ENCODE peak calls at places on chromosomes 5 and 9, in ten cellular contexts. S is spleen; G is tibial artery; P is transverse colon; N is left ventricle myocardium inferior; U is endothelial cell of umbilical vein; C is HCT116; L is GM23338; R is cardiac muscle cell; H is CD8-positive, alpha-beta memory T cell. M is an unnamed sample. For H3K36me3, the result is how much of the 10 kb centered on the place peaks cover.

GRCh38 chr5:100772548-100772947 is 130.5 kb downstream of the ST8SIA4 start:
- DNase-seq in S (no peak), G (no peak), P (no peak), N (no peak), U (no peak), C (no peak), L (peak), R (no peak), H (no peak), M (no peak)

GRCh38 chr5:33401482-33402390 is 39.0 kb upstream of the TARS1 start:
- DNase-seq in S (no peak), G (no peak), P (no peak), N (no peak), U (peak), C (peak), L (no peak), R (peak), H (no peak), M (no peak)

GRCh38 chr9:127780126-127780885 is 1.8 kb upstream of the SH2D3C start:
- DNase-seq in S (peak), G (no peak), P (no peak), N (no peak), U (no peak), C (no peak), L (no peak), R (no peak), H (no peak), M (no peak)

GRCh38 chr9:91900057-91900816 is 49.8 kb downstream of the ROR2 start:
- DNase-seq in S (peak), G (no peak), P (no peak), N (peak), U (no peak), C (no peak), L (peak), R (peak), H (no peak), M (no peak)

GRCh38 chr9:121744687-121745395 is 93.4 kb downstream of the DAB2IP start:
- DNase-seq in S (no peak), G (no peak), P (no peak), N (no peak), U (no peak), C (no peak), L (peak), R (no peak), H (no peak), M (no peak)

GRCh38 chr5:87769137-87769536 is 356.4 kb upstream of the CCNH start:
- DNase-seq in S (no peak), G (no peak), P (no peak), N (no peak), U (no peak), C (no peak), L (no peak), R (no peak), H (no peak), M (no peak)

GRCh38 chr9:77864096-77864889 is 167.3 kb downstream of the GNAQ start:
- DNase-seq in S (no peak), G (no peak), P (no peak), N (no peak), U (no peak), C (no peak), L (no peak), R (peak), H (no peak), M (no peak)

GRCh38 chr9:136787690-136788400 is 3.3 kb upstream of the TMEM141 start:
- DNase-seq in S (peak), G (no peak), P (peak), N (peak), U (peak), C (no peak), L (peak), R (peak), H (peak), M (peak)

GRCh38 chr5:77990020-77990419 is 213.9 kb upstream of the TBCA start:
- DNase-seq in S (no peak), G (no peak), P (no peak), N (no peak), U (no peak), C (no peak), L (peak), R (no peak), H (no peak), M (no peak)

GRCh38 chr5:136021016-136021405 is 7.8 kb upstream of the TGFBI start:
- DNase-seq in S (no peak), G (no peak), P (no peak), N (no peak), U (no peak), C (no peak), L (no peak), R (peak), H (no peak), M (no peak)

GRCh38 chr9:89079421-89079820 is 88.2 kb downstream of the S1PR3 start:
- DNase-seq in S (no peak), G (no peak), P (no peak), N (no peak), U (no peak), C (no peak), L (no peak), R (peak), H (no peak), M (no peak)

GRCh38 chr9:98775831-98776441 is 20.4 kb downstream of the ANKS6 start:
- DNase-seq in S (no peak), G (peak), P (no peak), N (no peak), U (peak), C (peak), L (peak), R (peak), H (no peak), M (no peak)

GRCh38 chr9:101054657-101055056 is 26.1 kb downstream of the PLPPR1 start:
- DNase-seq in S (no peak), G (no peak), P (no peak), N (no peak), U (no peak), C (no peak), L (peak), R (no peak), H (no peak), M (no peak)

GRCh38 chr5:10288600-10289213 is 19.0 kb downstream of the CMBL start:
- DNase-seq in S (peak), G (no peak), P (peak), N (peak), U (no peak), C (no peak), L (no peak), R (no peak), H (peak), M (peak)

GRCh38 chr9:61673664-61674381 is 484.0 kb downstream of the SPATA31A7 start:
- DNase-seq in S (peak), G (peak), P (no peak), N (no peak), U (no peak), C (no peak), L (no peak), R (no peak), H (no peak), M (no peak)

GRCh38 chr5:72956324-72957140 is 691 bp downstream of the FCHO2 start:
- DNase-seq in S (peak), G (peak), P (peak), N (peak), U (peak), C (no peak), L (peak), R (peak), H (peak), M (peak)

GRCh38 chr5:176387384-176387925 is 943 bp downstream of the NOP16 start:
- DNase-seq in S (peak), G (no peak), P (no peak), N (no peak), U (peak), C (no peak), L (no peak), R (no peak), H (no peak), M (no peak)

GRCh38 chr5:127176769-127177168 is 103.5 kb upstream of the C5orf63 start:
- DNase-seq in S (no peak), G (no peak), P (no peak), N (no peak), U (no peak), C (no peak), L (no peak), R (peak), H (no peak), M (no peak)

GRCh38 chr9:37538099-37538498 is 38.1 kb downstream of the FBXO10 start:
- DNase-seq in S (no peak), G (no peak), P (no peak), N (no peak), U (no peak), C (no peak), L (no peak), R (no peak), H (no peak), M (no peak)

GRCh38 chr5:1409386-1410110 is 35.7 kb downstream of the SLC6A3 start:
- DNase-seq in S (peak), G (no peak), P (no peak), N (peak), U (peak), C (no peak), L (peak), R (peak), H (no peak), M (peak)

DNA sequence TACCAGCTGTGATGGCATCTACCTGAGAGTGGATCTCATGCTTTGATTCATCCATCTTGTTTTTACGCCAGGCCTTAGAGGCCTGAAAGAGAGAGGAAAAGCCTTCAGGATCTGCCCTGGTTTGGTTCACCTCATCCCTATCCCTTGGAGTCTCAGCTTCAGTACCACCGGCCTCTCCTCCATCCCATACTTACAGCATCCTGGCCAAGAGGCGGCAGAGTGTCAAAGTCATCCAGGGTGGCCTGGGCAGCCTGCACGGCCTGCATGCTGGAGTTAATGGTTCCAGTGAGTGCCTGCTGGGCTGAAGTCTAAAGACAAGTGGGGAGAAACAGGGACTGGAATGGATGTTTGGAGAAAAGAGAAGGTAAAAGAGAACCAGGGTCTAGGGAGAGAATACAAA is 12.4 kb downstream of the TLN1 start:
- DNase-seq in S (no peak), G (no peak), P (no peak), N (no peak), U (no peak), C (no peak), L (no peak), R (no peak), H (no peak), M (no peak)
- H3K36me3 ChIP-seq in S (half or more), G (half or more), P (half or more), N (half or more), U (half or more), C (half or more), L (half or more), R (half or more), H (half or more), M (half or more)

DNA sequence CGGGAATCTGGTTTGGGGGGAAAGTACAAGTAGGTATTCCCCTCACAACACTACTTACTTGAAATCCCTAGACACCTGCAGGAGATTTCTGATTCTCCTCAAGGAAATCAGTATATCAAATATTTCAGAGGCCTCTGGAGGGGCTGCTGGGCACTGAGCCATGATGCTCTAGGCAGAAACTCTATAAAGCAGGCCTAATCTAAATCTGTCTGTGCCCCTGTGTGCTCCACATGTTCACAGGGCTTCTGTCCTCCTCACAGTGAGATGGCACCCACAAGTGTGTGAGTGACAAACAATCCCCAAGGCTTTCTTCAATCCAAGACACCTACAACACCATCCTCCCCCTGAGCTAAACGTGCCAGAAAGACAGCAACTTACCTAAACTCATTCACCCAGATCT is 39.0 kb downstream of the NIPSNAP3B start:
- DNase-seq in S (no peak), G (no peak), P (no peak), N (no peak), U (no peak), C (no peak), L (no peak), R (no peak), H (no peak), M (no peak)
- H3K36me3 ChIP-seq in S (half or more), G (half or more), P (half or more), N (half or more), U (under half), C (under half), L (under half), R (under half), H (under half), M (half or more)

DNA sequence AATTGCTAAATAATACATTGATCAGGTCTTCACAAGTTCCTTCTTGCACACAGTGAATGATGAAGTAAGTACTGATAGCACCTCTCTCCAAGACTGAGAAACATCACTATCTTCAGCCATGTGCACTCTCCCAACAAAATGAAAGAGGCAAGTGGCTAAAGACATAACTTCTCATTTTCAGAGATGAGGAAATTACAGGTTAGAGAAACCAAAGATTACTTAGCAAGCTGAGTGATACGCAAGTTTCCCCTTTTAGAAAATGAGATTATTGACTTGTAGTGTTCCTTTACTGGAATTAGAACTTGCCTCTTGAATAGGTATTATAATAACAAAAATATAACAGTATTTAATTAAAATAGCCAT is 21.6 kb downstream of the CEMIP2 start:
- DNase-seq in S (no peak), G (no peak), P (no peak), N (no peak), U (no peak), C (no peak), L (no peak), R (no peak), H (no peak), M (no peak)
- H3K36me3 ChIP-seq in S (under half), G (under half), P (under half), N (under half), U (under half), C (under half), L (under half), R (under half), H (under half), M (under half)

GRCh38 chr5:171397599-171397998 is 9.9 kb downstream of the NPM1 start:
- DNase-seq in S (no peak), G (no peak), P (no peak), N (no peak), U (no peak), C (no peak), L (no peak), R (no peak), H (no peak), M (no peak)

GRCh38 chr5:171405615-171406014 is 13.8 kb upstream of the FGF18 start:
- DNase-seq in S (no peak), G (no peak), P (no peak), N (no peak), U (no peak), C (no peak), L (peak), R (peak), H (no peak), M (no peak)

GRCh38 chr5:171397190-171397589 is 9.5 kb downstream of the NPM1 start:
- DNase-seq in S (no peak), G (no peak), P (no peak), N (no peak), U (no peak), C (no peak), L (no peak), R (no peak), H (no peak), M (no peak)

GRCh38 chr5:171400169-171400568 is 12.5 kb downstream of the NPM1 start:
- DNase-seq in S (no peak), G (no peak), P (no peak), N (no peak), U (no peak), C (no peak), L (no peak), R (no peak), H (no peak), M (no peak)

DNA sequence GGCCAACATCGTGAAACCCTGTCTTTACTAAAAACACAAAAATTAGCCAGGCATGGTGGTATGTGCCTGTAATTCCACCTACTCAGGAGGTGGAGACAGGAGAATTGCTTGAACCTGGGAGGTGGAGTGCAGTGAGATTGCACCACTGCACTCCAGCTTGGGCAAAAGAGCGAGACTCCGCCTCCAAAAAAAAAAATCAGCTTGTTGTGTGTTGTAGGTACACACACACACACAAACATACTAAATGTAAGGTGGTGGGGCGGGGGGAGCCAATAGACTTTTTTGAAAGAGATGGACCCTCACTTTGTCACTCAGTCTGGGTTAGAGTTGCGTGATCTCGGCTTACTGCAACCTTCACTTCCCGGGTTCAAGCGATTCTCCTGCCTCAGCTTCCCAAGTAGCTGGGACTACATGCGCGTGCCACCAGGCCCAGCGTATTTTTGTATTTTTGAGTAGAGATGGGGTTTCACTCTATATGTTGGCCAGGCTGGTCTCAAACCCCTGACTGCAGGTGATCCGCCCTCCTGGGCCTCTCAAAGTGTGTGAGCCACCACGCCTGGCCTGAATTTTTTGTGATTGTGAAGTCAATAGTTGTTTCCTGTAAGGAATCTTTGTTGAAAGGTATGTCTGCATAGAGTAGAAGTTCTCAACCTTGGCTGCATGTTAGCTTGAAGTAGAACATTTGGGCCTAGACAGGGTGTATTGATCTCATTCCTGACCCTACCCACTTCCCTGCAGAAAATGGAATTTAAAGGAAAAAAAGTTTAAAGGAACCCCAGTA is 13.7 kb downstream of the NPM1 start:
- DNase-seq in S (no peak), G (no peak), P (no peak), N (no peak), U (no peak), C (no peak), L (no peak), R (no peak), H (no peak), M (no peak)
- H3K36me3 ChIP-seq in S (half or more), G (half or more), P (half or more), N (half or more), U (under half), C (half or more), L (half or more), R (half or more), H (half or more), M (half or more)

GRCh38 chr9:131516274-131516565 is 13.5 kb downstream of the POMT1 start:
- DNase-seq in S (no peak), G (no peak), P (no peak), N (no peak), U (no peak), C (no peak), L (no peak), R (no peak), H (no peak), M (no peak)

GRCh38 chr9:131520448-131520847 is 10.6 kb downstream of the UCK1 start:
- DNase-seq in S (no peak), G (no peak), P (no peak), N (no peak), U (no peak), C (no peak), L (no peak), R (no peak), H (no peak), M (no peak)

GRCh38 chr9:131518553-131518952 is 12.5 kb downstream of the UCK1 start:
- DNase-seq in S (no peak), G (no peak), P (no peak), N (no peak), U (no peak), C (no peak), L (no peak), R (no peak), H (no peak), M (no peak)

GRCh38 chr9:131517761-131518190 is 13.3 kb downstream of the UCK1 start:
- DNase-seq in S (no peak), G (no peak), P (no peak), N (peak), U (no peak), C (no peak), L (no peak), R (no peak), H (no peak), M (no peak)

DNA sequence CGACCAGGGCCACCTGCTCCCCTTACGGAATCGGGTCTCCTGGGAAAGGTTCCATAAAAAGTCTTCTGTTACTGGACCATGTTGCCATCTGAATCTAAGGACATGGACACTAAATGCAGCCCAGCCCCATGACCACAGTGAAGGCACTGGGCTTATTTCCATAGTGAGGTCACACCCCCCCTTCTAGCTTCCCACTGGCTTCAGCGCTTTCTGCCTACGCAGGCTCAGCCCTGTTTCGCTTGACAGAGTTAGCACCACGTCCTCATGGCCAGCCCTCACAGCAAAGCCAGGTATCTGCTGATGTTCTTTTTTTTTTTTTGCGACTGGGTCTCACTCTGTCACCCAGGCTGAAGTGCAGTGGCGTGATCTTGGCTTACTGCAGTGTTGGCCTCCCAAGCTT is 14.1 kb downstream of the UCK1 start:
- DNase-seq in S (no peak), G (no peak), P (no peak), N (peak), U (no peak), C (no peak), L (no peak), R (no peak), H (no peak), M (no peak)
- H3K36me3 ChIP-seq in S (half or more), G (half or more), P (under half), N (half or more), U (under half), C (under half), L (under half), R (half or more), H (half or more), M (under half)

GRCh38 chr5:146173597-146173996 is 8.9 kb downstream of the LARS1 start:
- DNase-seq in S (no peak), G (no peak), P (no peak), N (no peak), U (no peak), C (no peak), L (no peak), R (no peak), H (no peak), M (no peak)
- H3K36me3 ChIP-seq in S (half or more), G (half or more), P (under half), N (half or more), U (under half), C (under half), L (half or more), R (under half), H (under half), M (under half)

DNA sequence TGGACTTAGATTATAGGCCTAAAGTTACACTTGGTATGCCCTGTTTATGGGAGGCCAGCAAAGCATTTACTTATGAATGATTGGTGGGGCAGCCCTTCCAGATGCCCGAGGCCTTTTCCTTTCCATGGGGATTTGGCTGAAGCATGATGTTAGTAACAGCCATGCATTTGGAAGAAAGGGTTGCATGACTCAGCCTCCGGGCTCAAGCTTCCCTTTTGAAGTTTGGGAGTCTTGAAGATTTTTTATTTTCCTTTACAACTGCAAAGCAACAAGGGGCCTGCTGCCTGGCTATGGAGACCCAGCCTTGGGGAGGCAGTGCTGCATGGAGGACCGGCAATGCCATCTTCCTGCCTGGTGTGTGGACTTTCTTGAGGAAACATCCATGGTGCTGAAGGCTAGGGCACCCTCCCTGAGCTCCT is 244.7 kb downstream of the ICE1 start:
- DNase-seq in S (no peak), G (no peak), P (no peak), N (no peak), U (no peak), C (no peak), L (no peak), R (no peak), H (no peak), M (no peak)
- H3K36me3 ChIP-seq in S (under half), G (under half), P (under half), N (under half), U (under half), C (under half), L (under half), R (under half), H (under half), M (under half)